ENCODE peak calls at places on chromosome 17, in nine cellular contexts. E, Z, W, T, X, I, J, D and P are unnamed samples.
A peak's percentile ranks its signal among the peaks of the same experiment; 100 is the strongest.

GRCh38 chr17:8918811-8919210 is 46.7 kb downstream of the PIK3R5 start:
- DNase-seq in W (no peak), Z (no peak), D (no peak), I (no peak), E (no peak), X (no peak), J (no peak), T (no peak), P (no peak)

GRCh38 chr17:40095944-40096791 is 4.2 kb downstream of the NR1D1 start:
- DNase-seq in Z (no peak), X (no peak), D (no peak), J (peak; percentile 93), W (peak; percentile 73), E (peak; percentile 57), I (no peak), T (peak; percentile 99), P (peak; percentile 87)

GRCh38 chr17:1315891-1316403 is 36.5 kb downstream of the TRARG1 start:
- DNase-seq in X (no peak), J (no peak), T (no peak), D (no peak), Z (no peak), W (no peak), I (no peak), E (no peak), P (no peak)

GRCh38 chr17:17206149-17206912 is at the start of gene PLD6:
- DNase-seq in Z (peak; percentile 69), X (peak; percentile 87), J (peak; percentile 94), E (peak; percentile 86), W (peak; percentile 93), D (peak; percentile 68), I (peak; percentile 88), T (peak; percentile 72), P (no peak)

GRCh38 chr17:50518265-50519023 is 10.2 kb downstream of the MYCBPAP start:
- DNase-seq in T (no peak), W (no peak), E (no peak), X (peak; percentile 65), D (no peak), J (no peak), I (no peak), Z (no peak), P (no peak)

GRCh38 chr17:6912110-6913051 is 80.9 kb upstream of the TEKT1 start:
- DNase-seq in D (no peak), E (no peak), W (no peak), I (peak; percentile 21), J (no peak), X (no peak), Z (no peak), T (no peak), P (no peak)

GRCh38 chr17:142876-143784 is 5.8 kb downstream of the SCGB1C2 start:
- DNase-seq in X (no peak), Z (no peak), W (no peak), D (no peak), E (no peak), J (peak; percentile 27), I (no peak), T (no peak), P (no peak)

GRCh38 chr17:28484296-28484695 is 10.9 kb downstream of the SLC13A2 start:
- DNase-seq in X (no peak), Z (no peak), T (peak; percentile 79), E (no peak), I (no peak), D (no peak), J (no peak), W (no peak), P (no peak)

GRCh38 chr17:73782641-73783381 is 138.6 kb upstream of the SDK2 start:
- DNase-seq in X (no peak), D (no peak), Z (peak; percentile 74), J (no peak), T (no peak), E (no peak), I (peak; percentile 30), W (peak; percentile 36), P (no peak)

DNA sequence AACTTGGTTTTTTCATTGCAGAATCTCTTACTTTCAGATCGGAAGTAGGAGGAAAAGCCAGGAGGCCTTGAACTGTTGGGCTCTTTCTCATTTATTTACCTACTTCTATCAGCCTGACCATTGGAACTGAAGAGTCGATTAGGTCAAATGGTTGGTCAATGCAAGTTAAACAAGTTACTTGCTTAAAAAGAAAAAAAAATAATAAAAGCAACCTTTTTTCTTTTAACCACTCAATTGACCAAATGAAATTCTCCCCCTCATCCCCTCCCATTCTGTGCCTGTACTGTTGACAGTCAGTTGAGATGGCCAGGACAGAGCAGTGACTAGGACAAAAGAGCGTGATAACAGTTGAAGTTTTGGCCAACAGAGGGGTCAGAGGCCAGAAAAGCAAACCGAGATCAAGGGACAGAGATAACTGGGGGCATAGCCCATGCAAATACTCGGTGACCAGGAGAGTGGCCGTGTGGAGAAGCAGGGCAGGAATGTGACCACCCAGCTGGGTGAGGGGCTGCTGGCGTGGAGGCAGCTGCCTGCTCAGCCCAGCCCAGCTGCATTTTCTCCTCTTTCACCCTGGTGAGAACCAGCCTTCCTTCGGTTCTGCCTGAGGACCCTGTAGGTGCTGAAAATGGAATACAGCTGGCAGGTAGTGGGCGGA is 72.2 kb downstream of the HS3ST3B1 start:
- DNase-seq in I (peak; percentile 32), X (no peak), E (no peak), J (no peak), T (no peak), D (no peak), Z (no peak), W (no peak), P (no peak)
- TF ChIP-seq POLR2AphosphoS5 in I (no peak), X (no peak), E (no peak), J (no peak), T (no peak), D (no peak), Z (no peak), W (no peak), P (no peak)

GRCh38 chr17:64780096-64781012 is 118.2 kb upstream of the SMURF2 start:
- DNase-seq in D (peak; percentile 49), T (no peak), X (peak; percentile 84), I (no peak), Z (peak; percentile 84), W (peak; percentile 91), J (peak; percentile 92), E (peak; percentile 73), P (no peak)

GRCh38 chr17:64781013-64781392 is 118.9 kb upstream of the SMURF2 start:
- DNase-seq in I (no peak), Z (no peak), X (no peak), D (no peak), W (no peak), E (no peak), J (peak; percentile 84), T (no peak), P (no peak)

GRCh38 chr17:64779344-64780095 is 117.4 kb upstream of the SMURF2 start:
- DNase-seq in W (peak; percentile 27), E (no peak), D (no peak), Z (no peak), X (no peak), J (peak; percentile 85), I (no peak), T (no peak), P (no peak)

GRCh38 chr17:64781810-64782555 is 119.9 kb upstream of the SMURF2 start:
- DNase-seq in D (no peak), W (no peak), Z (no peak), X (no peak), I (no peak), T (no peak), E (no peak), J (no peak), P (no peak)

GRCh38 chr17:64781394-64781793 is 119.3 kb upstream of the SMURF2 start:
- DNase-seq in W (peak; percentile 75), T (no peak), X (peak; percentile 73), Z (no peak), E (peak; percentile 67), D (peak; percentile 51), J (peak; percentile 95), I (no peak), P (no peak)
- H3K4me3 ChIP-seq in W (peak overlapping the region; percentile 48), T (no peak overlapping the region), X (peak overlapping the region; percentile 71), Z (peak overlapping the region; percentile 76), E (peak overlapping the region; percentile 40), D (peak overlapping the region; percentile 18), J (peak overlapping the region; percentile 58), I (no peak overlapping the region), P (peak overlapping the region; percentile 46)

GRCh38 chr17:32489320-32490100 is 2.7 kb downstream of the CDK5R1 start:
- DNase-seq in D (no peak), J (no peak), T (no peak), Z (no peak), I (no peak), X (no peak), E (no peak), W (no peak), P (no peak)

GRCh38 chr17:32492648-32493289 is 6.0 kb downstream of the CDK5R1 start:
- DNase-seq in J (no peak), W (no peak), E (no peak), I (no peak), X (no peak), D (no peak), T (no peak), Z (no peak), P (no peak)

GRCh38 chr17:32492281-32492623 is 5.5 kb downstream of the CDK5R1 start:
- DNase-seq in T (no peak), J (no peak), I (no peak), D (no peak), Z (no peak), W (no peak), X (no peak), E (no peak), P (no peak)

GRCh38 chr17:32490101-32490482 is 3.3 kb downstream of the CDK5R1 start:
- DNase-seq in W (no peak), D (no peak), E (no peak), T (no peak), I (no peak), X (no peak), J (peak; percentile 80), Z (no peak), P (no peak)

GRCh38 chr17:32491371-32492280 is 4.8 kb downstream of the CDK5R1 start:
- DNase-seq in I (peak; percentile 56), E (no peak), W (no peak), T (no peak), Z (no peak), J (peak; percentile 86), D (no peak), X (no peak), P (no peak)
- TF ChIP-seq POLR2AphosphoS5 in I (no peak), E (no peak), W (no peak), T (peak; percentile 85), Z (no peak), J (peak; percentile 52), D (no peak), X (no peak), P (no peak)

DNA sequence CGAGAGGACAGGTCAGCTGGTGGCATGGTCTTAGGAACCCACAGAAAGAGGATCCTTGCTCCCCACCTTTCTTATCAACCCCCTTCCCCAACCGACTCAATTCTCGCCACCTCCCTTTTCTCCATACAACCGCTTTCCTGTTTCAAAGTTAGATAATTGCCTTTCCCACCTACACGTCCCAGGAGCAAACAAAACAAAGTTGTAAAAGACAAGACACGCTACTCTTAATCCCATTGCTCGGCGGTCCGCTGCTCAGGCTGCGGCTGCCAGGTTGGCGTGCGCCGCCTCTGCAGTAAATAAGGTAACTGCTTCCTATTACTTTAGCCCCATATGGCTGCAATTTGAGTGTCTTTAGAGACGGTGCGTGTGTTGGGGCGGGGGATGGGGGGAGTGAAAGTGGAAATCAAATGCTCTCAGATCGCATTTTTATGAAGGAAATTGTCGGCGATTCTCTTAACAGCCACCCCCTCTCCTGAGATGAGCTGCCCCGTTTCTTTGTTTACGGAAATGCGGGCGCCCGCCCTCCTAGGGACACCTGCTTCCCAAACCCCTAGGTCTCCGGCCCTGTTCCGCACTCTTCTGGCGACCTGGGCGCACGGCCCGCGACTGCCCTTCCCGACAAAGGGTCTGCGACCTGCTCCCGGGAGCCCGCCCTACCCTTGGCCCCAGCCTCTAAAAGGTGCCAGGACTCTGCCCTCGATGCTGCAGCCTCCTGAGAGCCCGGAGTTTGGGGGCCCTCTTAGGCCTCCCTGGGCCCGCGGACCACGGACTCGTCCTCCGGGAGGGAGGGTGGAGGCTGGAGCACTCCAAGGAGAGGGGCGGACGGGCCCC is 3.7 kb upstream of the CBX8 start:
- DNase-seq in D (no peak), W (peak; percentile 63), J (no peak), T (no peak), E (no peak), I (no peak), Z (peak; percentile 50), X (no peak), P (no peak)
- H3K4me3 ChIP-seq in D (no peak overlapping the region), W (peak overlapping the region; percentile 15), J (no peak overlapping the region), T (peak overlapping the region; percentile 12), E (no peak overlapping the region), I (no peak overlapping the region), Z (peak overlapping the region; percentile 73), X (peak overlapping the region; percentile 61), P (no peak overlapping the region)